ENCODE peak calls at places on chromosomes 5 and 9, in seven cellular contexts. U is HepG2, I is HCT116, G is H1, H is K562, Y is SK-N-SH, X is GM12878. A is an unnamed sample.

GRCh38 chr9:107158321-107158720 is 124.8 kb upstream of the RAD23B start:
- DNase-seq in U (peak; percentile 35), I (peak; percentile 51), G (peak; percentile 25), H (no peak), Y (peak; percentile 34), X (no peak), A (peak; percentile 71)

GRCh38 chr5:83927140-83927733 is 206.6 kb upstream of the HAPLN1 start:
- DNase-seq in U (peak; percentile 41), I (peak; percentile 57), G (peak; percentile 79), H (peak; percentile 27), Y (peak; percentile 12), X (no peak), A (peak; percentile 13)

GRCh38 chr9:127785933-127786772 is at the start of gene CDK9:
- DNase-seq in U (peak; percentile 73), I (peak; percentile 73), G (no peak), H (peak; percentile 87), Y (peak; percentile 98), X (no peak), A (peak; percentile 94)

GRCh38 chr5:96699186-96699820 is 37.1 kb downstream of the CAST start:
- DNase-seq in U (no peak), I (no peak), G (no peak), H (peak; percentile 56), Y (peak; percentile 20), X (no peak), A (no peak)

GRCh38 chr5:173629628-173630027 is 13.2 kb upstream of the BOD1 start:
- DNase-seq in U (no peak), I (no peak), G (peak; percentile 34), H (peak; percentile 62), Y (peak; percentile 56), X (no peak), A (no peak)

GRCh38 chr9:137406876-137407589 is 15.9 kb downstream of the EXD3 start:
- DNase-seq in U (peak; percentile 42), I (no peak), G (peak; percentile 27), H (no peak), Y (peak; percentile 98), X (no peak), A (peak; percentile 87)

GRCh38 chr9:94175669-94176068 is 83.4 kb upstream of the ZNF169 start:
- DNase-seq in U (no peak), I (no peak), G (no peak), H (no peak), Y (no peak), X (no peak), A (no peak)

GRCh38 chr5:86546582-86546981 is 71.2 kb upstream of the COX7C start:
- DNase-seq in U (no peak), I (peak; percentile 42), G (no peak), H (no peak), Y (no peak), X (no peak), A (no peak)

GRCh38 chr9:93260290-93261066 is 76.5 kb downstream of the WNK2 start:
- DNase-seq in U (no peak), I (no peak), G (no peak), H (no peak), Y (peak; percentile 17), X (no peak), A (no peak)

GRCh38 chr5:57783693-57784092 is 301.1 kb upstream of the ACTBL2 start:
- DNase-seq in U (no peak), I (no peak), G (no peak), H (no peak), Y (no peak), X (no peak), A (no peak)

GRCh38 chr9:22363421-22363887 is 83.2 kb upstream of the DMRTA1 start:
- DNase-seq in U (no peak), I (no peak), G (no peak), H (no peak), Y (no peak), X (no peak), A (no peak)

GRCh38 chr9:36985769-36986547 is 48.1 kb downstream of the PAX5 start:
- DNase-seq in U (no peak), I (no peak), G (no peak), H (no peak), Y (peak; percentile 72), X (no peak), A (no peak)

GRCh38 chr9:31683126-31683525 is 701.3 kb upstream of the ACO1 start:
- DNase-seq in U (no peak), I (no peak), G (no peak), H (no peak), Y (no peak), X (no peak), A (no peak)

GRCh38 chr5:97501965-97502305 is 318.9 kb upstream of the RIOK2 start:
- DNase-seq in U (no peak), I (no peak), G (no peak), H (no peak), Y (no peak), X (no peak), A (no peak)

GRCh38 chr5:130541617-130542221 is 623.3 kb downstream of the HINT1 start:
- DNase-seq in U (no peak), I (no peak), G (no peak), H (no peak), Y (no peak), X (peak; percentile 9), A (no peak)

GRCh38 chr5:130550553-130550940 is 614.5 kb downstream of the HINT1 start:
- DNase-seq in U (no peak), I (no peak), G (no peak), H (no peak), Y (no peak), X (no peak), A (no peak)

GRCh38 chr5:130546216-130546615 is 618.8 kb downstream of the HINT1 start:
- DNase-seq in U (no peak), I (no peak), G (no peak), H (no peak), Y (no peak), X (no peak), A (no peak)

GRCh38 chr5:130549884-130550552 is 615.0 kb downstream of the HINT1 start:
- DNase-seq in U (peak; percentile 3), I (peak; percentile 66), G (no peak), H (no peak), Y (no peak), X (no peak), A (no peak)

GRCh38 chr5:130545291-130545690 is 619.8 kb downstream of the HINT1 start:
- DNase-seq in U (no peak), I (no peak), G (no peak), H (no peak), Y (no peak), X (no peak), A (peak; percentile 18)
- TF ChIP-seq JUND in U (no peak), I (peak; percentile 16), G (no peak), H (no peak), Y (no peak), X (no peak), A (no peak)

GRCh38 chr5:55223219-55223987 is 3.7 kb downstream of the MCIDAS start:
- DNase-seq in U (no peak), I (no peak), G (no peak), H (no peak), Y (peak; percentile 63), X (no peak), A (no peak)
- TF ChIP-seq JUND in U (no peak), I (no peak), G (no peak), H (no peak), Y (no peak), X (no peak), A (no peak)

GRCh38 chr9:112503170-112503569 is 16.5 kb downstream of the KIAA1958 start:
- DNase-seq in U (no peak), I (no peak), G (no peak), H (no peak), Y (no peak), X (no peak), A (no peak)

GRCh38 chr9:112502177-112502946 is 15.7 kb downstream of the KIAA1958 start:
- DNase-seq in U (no peak), I (no peak), G (no peak), H (no peak), Y (no peak), X (no peak), A (no peak)

GRCh38 chr9:112505607-112506006 is 19.0 kb downstream of the KIAA1958 start:
- DNase-seq in U (peak; percentile 81), I (no peak), G (no peak), H (no peak), Y (no peak), X (no peak), A (no peak)

GRCh38 chr9:112505083-112505482 is 18.5 kb downstream of the KIAA1958 start:
- DNase-seq in U (peak; percentile 20), I (no peak), G (no peak), H (no peak), Y (no peak), X (no peak), A (no peak)

GRCh38 chr9:112507281-112507680 is 20.7 kb downstream of the KIAA1958 start:
- DNase-seq in U (no peak), I (no peak), G (no peak), H (no peak), Y (no peak), X (no peak), A (no peak)
- TF ChIP-seq JUND in U (no peak), I (no peak), G (no peak), H (no peak), Y (no peak), X (no peak), A (no peak)

GRCh38 chr9:100379862-100380261 is 27.1 kb upstream of the TEX10 start:
- DNase-seq in U (peak; percentile 53), I (no peak), G (no peak), H (no peak), Y (no peak), X (no peak), A (no peak)
- TF ChIP-seq JUND in U (no peak), I (no peak), G (no peak), H (no peak), Y (no peak), X (no peak), A (no peak)

DNA sequence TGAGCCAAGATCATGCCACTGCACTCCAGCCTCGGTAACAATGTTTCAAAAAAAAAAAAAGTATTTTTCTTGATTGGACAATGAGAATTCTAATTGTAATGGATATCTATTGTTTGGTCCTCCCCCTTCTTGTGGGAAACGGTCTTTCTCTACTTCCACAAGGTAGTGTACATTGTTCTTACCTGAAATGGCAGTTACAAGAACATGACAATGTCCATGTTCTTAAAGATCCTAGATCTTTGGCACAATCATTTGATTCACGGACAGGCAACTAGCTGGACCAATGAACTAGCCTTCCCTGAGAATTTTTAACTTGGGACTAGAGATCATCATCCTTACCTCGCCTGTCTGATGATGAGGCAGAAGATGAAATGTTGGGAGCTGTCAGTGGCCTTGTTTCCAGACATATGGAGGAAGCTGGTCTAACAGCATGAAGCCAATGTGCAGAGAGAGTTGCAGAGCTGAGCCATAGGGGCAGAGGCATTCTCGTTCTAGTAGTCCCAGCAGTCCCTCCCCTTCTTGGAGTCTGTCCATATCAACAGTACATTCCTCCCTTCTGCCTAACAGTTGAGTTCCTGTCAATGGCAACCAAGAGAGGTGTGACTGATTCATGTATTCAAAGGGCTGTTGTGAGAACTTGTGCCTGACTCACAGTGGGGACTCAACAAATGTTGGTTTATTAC is 2.2 kb upstream of the MARCHF6 start:
- DNase-seq in U (peak; percentile 41), I (no peak), G (no peak), H (no peak), Y (no peak), X (no peak), A (no peak)
- TF ChIP-seq JUND in U (no peak), I (no peak), G (no peak), H (peak; percentile 29), Y (no peak), X (no peak), A (no peak)

GRCh38 chr5:135683227-135683626 is 104.4 kb upstream of the CXCL14 start:
- DNase-seq in U (no peak), I (no peak), G (no peak), H (no peak), Y (no peak), X (no peak), A (no peak)
- TF ChIP-seq JUND in U (no peak), I (no peak), G (no peak), H (no peak), Y (no peak), X (no peak), A (no peak)

A was measured in T47D.